ENCODE peak calls at places on chromosomes 2 and 18, in nine cellular contexts. K is RWPE1; U is astrocyte of the spinal cord; G is non-pigmented ciliary epithelial cell; P is NCI-H2081; D is effector memory CD4-positive, alpha-beta T cell; Z is stimulated activated CD4-positive, alpha-beta T cell treated with anti-CD3 and anti-CD28 coated beads, Interleukin-1b, Interleukin-23, amount 100 ng/mL, for 24 hours; A is psoas muscle; R is activated CD4-positive, alpha-beta T cell treated with anti-CD3 and anti-CD28 coated beads, Interleukin-2, amount 10 ng/mL, durations not matched to agents 7 days and 5 days. N is an unnamed sample.

GRCh38 chr2:27085670-27086089 is 892 bp upstream of the KHK start:
- DNase-seq in K (peak; percentile 45), U (peak; percentile 70), G (no peak), P (peak; percentile 50), D (no peak), Z (peak; percentile 28), A (peak; percentile 81), R (peak; percentile 31), N (peak; percentile 76)

GRCh38 chr18:59748628-59749360 is 51.6 kb upstream of the CCBE1 start:
- DNase-seq in K (peak; percentile 26), U (peak; percentile 89), G (peak; percentile 89), P (no peak), D (no peak), Z (no peak), A (no peak), R (no peak), N (peak; percentile 96)

GRCh38 chr2:127573771-127574170 is 38.3 kb downstream of the MYO7B start:
- DNase-seq in K (no peak), U (no peak), G (no peak), P (no peak), D (no peak), Z (no peak), A (no peak), R (no peak), N (no peak)

GRCh38 chr2:20538308-20539132 is 91.6 kb downstream of the RHOB start:
- DNase-seq in K (no peak), U (no peak), G (no peak), P (no peak), D (no peak), Z (no peak), A (peak; percentile 59), R (no peak), N (no peak)

GRCh38 chr2:105487142-105488069 is 88.6 kb upstream of the FHL2 start:
- DNase-seq in K (no peak), U (peak; percentile 95), G (peak; percentile 86), P (no peak), D (no peak), Z (no peak), A (no peak), R (no peak), N (peak; percentile 99)

GRCh38 chr18:68840554-68841263 is 42.8 kb downstream of the CCDC102B start:
- DNase-seq in K (peak; percentile 55), U (peak; percentile 91), G (peak; percentile 95), P (no peak), D (no peak), Z (no peak), A (no peak), R (no peak), N (peak; percentile 96)

GRCh38 chr2:21008790-21009661 is 34.8 kb downstream of the APOB start:
- DNase-seq in K (no peak), U (no peak), G (no peak), P (no peak), D (no peak), Z (no peak), A (no peak), R (no peak), N (no peak)

GRCh38 chr2:23595601-23596251 is 210.7 kb downstream of the KLHL29 start:
- DNase-seq in K (no peak), U (peak; percentile 78), G (no peak), P (peak; percentile 80), D (no peak), Z (no peak), A (peak; percentile 39), R (no peak), N (peak; percentile 89)

GRCh38 chr2:127153691-127154158 is 46.8 kb upstream of the BIN1 start:
- DNase-seq in K (peak; percentile 56), U (peak; percentile 94), G (peak; percentile 65), P (no peak), D (no peak), Z (no peak), A (peak; percentile 68), R (no peak), N (peak; percentile 95)

GRCh38 chr2:134120718-134121630 is 132.9 kb upstream of the MGAT5 start:
- DNase-seq in K (peak; percentile 55), U (peak; percentile 57), G (no peak), P (peak; percentile 50), D (peak; percentile 53), Z (peak; percentile 55), A (peak; percentile 66), R (peak; percentile 63), N (peak; percentile 78)

GRCh38 chr18:36544036-36544725 is 246.7 kb downstream of the FHOD3 start:
- DNase-seq in K (peak; percentile 33), U (peak; percentile 62), G (no peak), P (peak; percentile 14), D (no peak), Z (no peak), A (peak; percentile 28), R (no peak), N (no peak)

GRCh38 chr2:206642075-206643025 is at the start of gene FAM237A:
- DNase-seq in K (peak; percentile 56), U (peak; percentile 72), G (peak; percentile 15), P (no peak), D (no peak), Z (no peak), A (peak; percentile 12), R (peak; percentile 55), N (peak; percentile 67)

GRCh38 chr2:191114403-191114886 is 36.3 kb downstream of the STAT4 start:
- DNase-seq in K (no peak), U (no peak), G (no peak), P (no peak), D (no peak), Z (no peak), A (no peak), R (peak; percentile 29), N (peak; percentile 33)

GRCh38 chr2:206728277-206729199 is 10.3 kb upstream of the DYTN start:
- DNase-seq in K (peak; percentile 32), U (peak; percentile 5), G (peak; percentile 14), P (no peak), D (no peak), Z (no peak), A (no peak), R (no peak), N (peak; percentile 20)

GRCh38 chr2:196225213-196225612 is 53.8 kb upstream of the STK17B start:
- DNase-seq in K (peak; percentile 53), U (peak; percentile 54), G (no peak), P (no peak), D (no peak), Z (no peak), A (no peak), R (no peak), N (peak; percentile 77)

GRCh38 chr2:19643117-19643518 is 258.7 kb downstream of the TTC32 start:
- DNase-seq in K (no peak), U (no peak), G (no peak), P (no peak), D (no peak), Z (no peak), A (no peak), R (no peak), N (no peak)

GRCh38 chr2:6972067-6972710 is 55.0 kb downstream of the RNF144A start:
- DNase-seq in K (no peak), U (no peak), G (no peak), P (no peak), D (no peak), Z (no peak), A (no peak), R (no peak), N (no peak)

GRCh38 chr2:144835634-144836351 is 315.9 kb upstream of the ZEB2 start:
- DNase-seq in K (peak; percentile 36), U (peak; percentile 38), G (no peak), P (no peak), D (no peak), Z (no peak), A (no peak), R (no peak), N (peak; percentile 38)

GRCh38 chr2:181985632-181986205 is at the start of gene PPP1R1C:
- DNase-seq in K (no peak), U (no peak), G (no peak), P (no peak), D (no peak), Z (no peak), A (no peak), R (no peak), N (no peak)